ENCODE peak calls at places on chromosomes 3 and 15, in seven cellular contexts. One of them, this sample, is unnamed.

GRCh38 chr3:83438177-83438576 is 1520.6 kb upstream of the CADM2 start:
- DNase-seq in HepG2: no peak
- DNase-seq in K562: no peak
- DNase-seq in HCT116: no peak
- DNase-seq in GM23338: no peak
- DNase-seq in A549: no peak
- DNase-seq in GM12878: no peak
- DNase-seq in this sample: no peak

GRCh38 chr3:46880884-46881818 is 3.6 kb downstream of the PTH1R start:
- DNase-seq in K562: peak; percentile 40
- DNase-seq in A549: no peak
- DNase-seq in HCT116: no peak
- DNase-seq in GM12878: no peak
- DNase-seq in HepG2: no peak
- DNase-seq in GM23338: peak; percentile 72
- DNase-seq in this sample: no peak

GRCh38 chr15:91660174-91660649 is 193.3 kb upstream of the SLCO3A1 start:
- DNase-seq in GM23338: peak; percentile 44
- DNase-seq in GM12878: no peak
- DNase-seq in A549: no peak
- DNase-seq in HepG2: no peak
- DNase-seq in K562: no peak
- DNase-seq in HCT116: no peak
- DNase-seq in this sample: no peak

GRCh38 chr15:86647810-86648440 is 568.3 kb downstream of the AGBL1 start:
- DNase-seq in K562: no peak
- DNase-seq in GM12878: no peak
- DNase-seq in HepG2: no peak
- DNase-seq in A549: no peak
- DNase-seq in GM23338: no peak
- DNase-seq in HCT116: no peak
- DNase-seq in this sample: no peak

GRCh38 chr15:59791079-59791478 is 102.0 kb upstream of the BNIP2 start:
- DNase-seq in HCT116: no peak
- DNase-seq in GM23338: no peak
- DNase-seq in HepG2: no peak
- DNase-seq in A549: no peak
- DNase-seq in GM12878: no peak
- DNase-seq in K562: no peak
- DNase-seq in this sample: no peak

GRCh38 chr3:98986073-98986472 is 84.6 kb upstream of the DCBLD2 start:
- DNase-seq in HCT116: peak; percentile 40
- DNase-seq in GM23338: peak; percentile 85
- DNase-seq in GM12878: no peak
- DNase-seq in A549: no peak
- DNase-seq in K562: peak; percentile 9
- DNase-seq in HepG2: peak; percentile 68
- DNase-seq in this sample: no peak

GRCh38 chr3:2896281-2896967 is 213.8 kb downstream of the IL5RA start:
- DNase-seq in HepG2: no peak
- DNase-seq in GM23338: no peak
- DNase-seq in K562: no peak
- DNase-seq in GM12878: no peak
- DNase-seq in A549: no peak
- DNase-seq in HCT116: no peak
- DNase-seq in this sample: no peak

GRCh38 chr3:102059145-102059943 is 210.0 kb downstream of the NFKBIZ start:
- DNase-seq in HCT116: no peak
- DNase-seq in GM23338: no peak
- DNase-seq in K562: no peak
- DNase-seq in GM12878: peak; percentile 92
- DNase-seq in HepG2: no peak
- DNase-seq in A549: no peak
- DNase-seq in this sample: no peak

GRCh38 chr3:59995563-59995962 is 945.7 kb upstream of the CFAP20DC start:
- DNase-seq in HCT116: no peak
- DNase-seq in GM12878: no peak
- DNase-seq in A549: no peak
- DNase-seq in HepG2: no peak
- DNase-seq in GM23338: no peak
- DNase-seq in K562: no peak
- DNase-seq in this sample: no peak

GRCh38 chr3:166453472-166453871 is 616.2 kb upstream of the BCHE start:
- DNase-seq in GM23338: no peak
- DNase-seq in GM12878: no peak
- DNase-seq in A549: peak; percentile 5
- DNase-seq in HCT116: no peak
- DNase-seq in HepG2: peak; percentile 44
- DNase-seq in K562: no peak
- DNase-seq in this sample: no peak

GRCh38 chr15:51312132-51312531 is 26.3 kb downstream of the CYP19A1 start:
- DNase-seq in A549: no peak
- DNase-seq in GM12878: no peak
- DNase-seq in GM23338: no peak
- DNase-seq in HepG2: peak; percentile 89
- DNase-seq in HCT116: no peak
- DNase-seq in K562: no peak
- DNase-seq in this sample: no peak

GRCh38 chr3:141797819-141798405 is 34.7 kb downstream of the GRK7 start:
- DNase-seq in GM23338: no peak
- DNase-seq in HepG2: no peak
- DNase-seq in K562: no peak
- DNase-seq in A549: no peak
- DNase-seq in HCT116: no peak
- DNase-seq in GM12878: no peak
- DNase-seq in this sample: no peak

GRCh38 chr3:45553469-45553974 is 41.0 kb upstream of the LIMD1 start:
- DNase-seq in GM12878: no peak
- DNase-seq in GM23338: no peak
- DNase-seq in K562: peak; percentile 38
- DNase-seq in HCT116: no peak
- DNase-seq in A549: no peak
- DNase-seq in HepG2: no peak
- DNase-seq in this sample: no peak

GRCh38 chr3:27943106-27943505 is 221.0 kb upstream of the EOMES start:
- DNase-seq in K562: no peak
- DNase-seq in GM12878: no peak
- DNase-seq in GM23338: peak; percentile 85
- DNase-seq in A549: no peak
- DNase-seq in HepG2: peak; percentile 16
- DNase-seq in HCT116: peak; percentile 29
- DNase-seq in this sample: no peak

GRCh38 chr3:106338582-106339219 is 469.9 kb upstream of the CBLB start:
- DNase-seq in A549: no peak
- DNase-seq in K562: no peak
- DNase-seq in HepG2: no peak
- DNase-seq in GM23338: no peak
- DNase-seq in HCT116: no peak
- DNase-seq in GM12878: no peak
- DNase-seq in this sample: no peak

DNA sequence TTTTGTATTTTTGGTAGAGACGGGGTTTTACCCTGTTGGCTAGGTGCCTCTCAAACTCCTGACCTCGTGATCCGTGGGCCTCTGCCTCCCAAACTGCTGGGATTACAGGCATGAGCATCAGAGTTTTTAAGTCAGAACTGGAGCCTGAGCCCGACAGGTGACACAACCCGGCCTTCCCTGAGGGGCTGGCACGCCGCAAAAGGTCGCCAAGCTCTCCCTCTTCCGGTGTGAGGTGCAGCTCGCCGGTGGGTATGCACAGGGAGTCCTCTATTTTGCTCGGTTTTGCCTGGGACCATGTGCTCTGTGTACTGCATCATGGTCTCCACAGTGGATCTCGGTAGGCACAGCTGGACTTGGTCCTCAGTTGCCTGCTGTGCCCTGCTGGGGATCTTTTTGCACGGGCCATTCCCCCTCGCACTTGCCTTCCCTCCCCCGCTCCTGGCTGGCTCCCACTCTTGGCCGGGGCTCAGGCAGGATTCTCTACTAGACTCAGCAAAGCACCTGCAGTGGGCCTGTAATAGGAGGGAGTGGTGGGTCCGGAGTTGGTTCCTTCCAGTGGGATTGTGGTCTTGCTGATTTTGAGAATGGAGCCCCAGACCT is 101.2 kb upstream of the KLF13 start:
- DNase-seq in A549: no peak
- DNase-seq in HCT116: no peak
- DNase-seq in K562: no peak
- DNase-seq in GM12878: no peak
- DNase-seq in GM23338: no peak
- DNase-seq in HepG2: no peak
- DNase-seq in this sample: no peak
- H3K4me1 ChIP-seq in A549: peaks cover 17% of the 10 kb centered on the region
- H3K4me1 ChIP-seq in HCT116: peaks cover 4% of the 10 kb centered on the region
- H3K4me1 ChIP-seq in K562: no peaks in the 10 kb centered on the region
- H3K4me1 ChIP-seq in GM12878: peaks cover 17% of the 10 kb centered on the region
- H3K4me1 ChIP-seq in GM23338: peaks cover 23% of the 10 kb centered on the region
- H3K4me1 ChIP-seq in HepG2: peaks cover 32% of the 10 kb centered on the region
- H3K4me1 ChIP-seq in this sample: peaks cover 19% of the 10 kb centered on the region

DNA sequence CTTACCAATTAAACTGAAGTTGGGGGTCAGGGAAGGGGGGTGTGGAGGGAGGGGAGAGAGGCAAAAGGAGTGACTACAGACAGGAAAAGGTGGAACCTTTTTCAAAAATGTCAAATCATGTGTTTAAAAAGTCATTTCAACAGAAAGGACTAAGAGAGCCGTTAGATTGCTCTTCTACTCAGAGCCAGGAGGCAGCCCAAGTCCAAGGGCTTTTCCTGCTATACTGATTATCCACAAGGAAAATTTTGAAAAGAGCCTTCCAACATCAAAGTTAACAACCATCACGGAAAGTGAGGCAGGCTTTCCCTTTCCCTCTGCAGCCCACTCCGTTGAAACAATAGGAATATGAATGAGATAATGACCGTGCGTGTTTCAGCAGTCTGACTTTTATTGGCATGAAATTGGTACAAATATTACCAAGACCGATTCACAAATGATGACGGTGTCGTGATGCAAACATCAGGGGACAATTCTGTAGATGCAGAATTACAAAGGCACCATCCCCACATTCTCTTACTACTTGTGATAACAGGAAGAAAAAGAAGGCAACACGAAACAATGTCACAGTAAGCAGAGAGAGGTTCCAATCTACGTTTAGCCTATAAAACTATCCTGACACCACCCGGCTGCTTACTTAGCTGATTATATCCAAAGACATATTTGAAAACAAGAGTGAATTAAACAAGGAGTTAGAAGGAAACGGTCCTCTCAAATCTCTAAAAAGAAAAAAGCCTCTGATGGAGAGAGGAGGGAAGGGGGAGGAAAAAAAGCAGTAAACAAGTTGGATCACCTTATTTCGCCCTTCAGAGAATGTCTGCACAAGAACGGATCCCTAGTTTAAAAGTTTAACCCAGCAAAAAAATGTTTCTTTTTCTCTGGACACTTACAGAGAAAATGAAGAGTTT is 453.7 kb downstream of the FOXP1 start:
- DNase-seq in GM12878: no peak
- DNase-seq in K562: no peak
- DNase-seq in HCT116: no peak
- DNase-seq in HepG2: no peak
- DNase-seq in A549: no peak
- DNase-seq in GM23338: peak; percentile 35
- DNase-seq in this sample: no peak
- H3K27ac ChIP-seq in GM12878: no peak overlapping the region
- H3K27ac ChIP-seq in K562: peak overlapping the region; percentile 83
- H3K27ac ChIP-seq in HCT116: no peak overlapping the region
- H3K27ac ChIP-seq in HepG2: peak overlapping the region; percentile 27
- H3K27ac ChIP-seq in A549: peak overlapping the region; percentile 75
- H3K27ac ChIP-seq in GM23338: peak overlapping the region; percentile 88
- H3K27ac ChIP-seq in this sample: no peak overlapping the region

GRCh38 chr3:127731546-127731945 is 58.8 kb downstream of the ABTB1 start:
- DNase-seq in HepG2: no peak
- DNase-seq in GM23338: no peak
- DNase-seq in GM12878: no peak
- DNase-seq in A549: no peak
- DNase-seq in K562: no peak
- DNase-seq in HCT116: no peak
- DNase-seq in this sample: no peak

GRCh38 chr3:127732303-127732702 is 59.6 kb downstream of the ABTB1 start:
- DNase-seq in HepG2: no peak
- DNase-seq in GM23338: peak; percentile 47
- DNase-seq in K562: no peak
- DNase-seq in HCT116: no peak
- DNase-seq in GM12878: no peak
- DNase-seq in A549: no peak
- DNase-seq in this sample: no peak

GRCh38 chr3:127729556-127730056 is 56.9 kb downstream of the ABTB1 start:
- DNase-seq in HepG2: no peak
- DNase-seq in A549: no peak
- DNase-seq in GM12878: no peak
- DNase-seq in GM23338: no peak
- DNase-seq in HCT116: no peak
- DNase-seq in K562: peak; percentile 18
- DNase-seq in this sample: no peak

GRCh38 chr3:127730171-127730570 is 57.4 kb downstream of the ABTB1 start:
- DNase-seq in A549: no peak
- DNase-seq in HCT116: no peak
- DNase-seq in K562: no peak
- DNase-seq in GM23338: no peak
- DNase-seq in GM12878: no peak
- DNase-seq in HepG2: no peak
- DNase-seq in this sample: no peak

GRCh38 chr3:127730666-127731294 is 58.0 kb downstream of the ABTB1 start:
- DNase-seq in A549: no peak
- DNase-seq in GM12878: no peak
- DNase-seq in HCT116: no peak
- DNase-seq in GM23338: no peak
- DNase-seq in K562: no peak
- DNase-seq in HepG2: no peak
- DNase-seq in this sample: no peak
- TF ChIP-seq REST in A549: no peak
- TF ChIP-seq REST in GM12878: no peak
- TF ChIP-seq REST in HCT116: no peak
- TF ChIP-seq REST in GM23338: no peak
- TF ChIP-seq REST in K562: no peak
- TF ChIP-seq REST in HepG2: no peak
- TF ChIP-seq REST in this sample: no peak

GRCh38 chr3:125003369-125003853 is 52.4 kb downstream of the HEG1 start:
- DNase-seq in K562: no peak
- DNase-seq in GM12878: no peak
- DNase-seq in A549: no peak
- DNase-seq in HCT116: no peak
- DNase-seq in HepG2: peak; percentile 98
- DNase-seq in GM23338: no peak
- DNase-seq in this sample: no peak

GRCh38 chr3:125001557-125002413 is 54.0 kb downstream of the HEG1 start:
- DNase-seq in A549: no peak
- DNase-seq in HepG2: peak; percentile 98
- DNase-seq in GM23338: no peak
- DNase-seq in GM12878: no peak
- DNase-seq in HCT116: no peak
- DNase-seq in K562: no peak
- DNase-seq in this sample: no peak

GRCh38 chr3:125004196-125004595 is 51.6 kb downstream of the HEG1 start:
- DNase-seq in GM23338: no peak
- DNase-seq in K562: no peak
- DNase-seq in HepG2: no peak
- DNase-seq in GM12878: no peak
- DNase-seq in A549: no peak
- DNase-seq in HCT116: no peak
- DNase-seq in this sample: no peak

GRCh38 chr3:125002414-125002811 is 53.4 kb downstream of the HEG1 start:
- DNase-seq in A549: no peak
- DNase-seq in K562: no peak
- DNase-seq in GM23338: no peak
- DNase-seq in GM12878: no peak
- DNase-seq in HepG2: peak; percentile 72
- DNase-seq in HCT116: no peak
- DNase-seq in this sample: no peak

GRCh38 chr3:125002834-125003368 is 52.9 kb downstream of the HEG1 start:
- DNase-seq in K562: no peak
- DNase-seq in GM12878: no peak
- DNase-seq in HCT116: no peak
- DNase-seq in A549: no peak
- DNase-seq in GM23338: no peak
- DNase-seq in HepG2: no peak
- DNase-seq in this sample: no peak
- H3K4me1 ChIP-seq in K562: no peaks in the 10 kb centered on the region
- H3K4me1 ChIP-seq in GM12878: no peaks in the 10 kb centered on the region
- H3K4me1 ChIP-seq in HCT116: no peaks in the 10 kb centered on the region
- H3K4me1 ChIP-seq in A549: peaks cover 6% of the 10 kb centered on the region
- H3K4me1 ChIP-seq in GM23338: peaks cover 7% of the 10 kb centered on the region
- H3K4me1 ChIP-seq in HepG2: peaks cover 81% of the 10 kb centered on the region
- H3K4me1 ChIP-seq in this sample: peaks cover 31% of the 10 kb centered on the region